ENCODE peak calls at places on chromosomes 6 and 20, in five cellular contexts. One of them, this sample, is unnamed.

GRCh38 chr6:56510984-56511531 is 131.6 kb downstream of the DST start:
- DNase-seq in CD4-positive, alpha-beta T cell: no peak
- DNase-seq in GM10248: no peak
- DNase-seq in HFF-Myc: no peak
- DNase-seq in GM13976: no peak
- DNase-seq in this sample: no peak

GRCh38 chr20:53688085-53688484 is 94.4 kb upstream of the ZNF217 start:
- DNase-seq in CD4-positive, alpha-beta T cell: no peak
- DNase-seq in GM10248: no peak
- DNase-seq in HFF-Myc: no peak
- DNase-seq in GM13976: no peak
- DNase-seq in this sample: no peak

GRCh38 chr20:37868998-37869861 is 33.7 kb upstream of the VSTM2L start:
- DNase-seq in CD4-positive, alpha-beta T cell: no peak
- DNase-seq in GM10248: peak
- DNase-seq in HFF-Myc: no peak
- DNase-seq in GM13976: peak
- DNase-seq in this sample: no peak

GRCh38 chr6:54248319-54248718 is 59.9 kb upstream of the TINAG start:
- DNase-seq in CD4-positive, alpha-beta T cell: no peak
- DNase-seq in GM10248: no peak
- DNase-seq in HFF-Myc: no peak
- DNase-seq in GM13976: no peak
- DNase-seq in this sample: no peak

GRCh38 chr6:149918151-149918905 is 4.6 kb downstream of the RAET1G start:
- DNase-seq in CD4-positive, alpha-beta T cell: no peak
- DNase-seq in GM10248: no peak
- DNase-seq in HFF-Myc: no peak
- DNase-seq in GM13976: no peak
- DNase-seq in this sample: no peak

GRCh38 chr20:52037370-52037769 is 154.2 kb downstream of the ZFP64 start:
- DNase-seq in CD4-positive, alpha-beta T cell: no peak
- DNase-seq in GM10248: no peak
- DNase-seq in HFF-Myc: no peak
- DNase-seq in GM13976: no peak
- DNase-seq in this sample: no peak

GRCh38 chr6:38808039-38808438 is 92.9 kb downstream of the DNAH8 start:
- DNase-seq in CD4-positive, alpha-beta T cell: no peak
- DNase-seq in GM10248: no peak
- DNase-seq in HFF-Myc: no peak
- DNase-seq in GM13976: no peak
- DNase-seq in this sample: no peak

GRCh38 chr20:43191946-43192847 is 2.5 kb upstream of the PTPRT start:
- DNase-seq in CD4-positive, alpha-beta T cell: no peak
- DNase-seq in GM10248: peak
- DNase-seq in HFF-Myc: no peak
- DNase-seq in GM13976: peak
- DNase-seq in this sample: peak

GRCh38 chr20:11457476-11457875 is 460.2 kb upstream of the BTBD3 start:
- DNase-seq in CD4-positive, alpha-beta T cell: no peak
- DNase-seq in GM10248: no peak
- DNase-seq in HFF-Myc: no peak
- DNase-seq in GM13976: no peak
- DNase-seq in this sample: no peak

GRCh38 chr6:20997143-20997792 is 463.0 kb downstream of the CDKAL1 start:
- DNase-seq in CD4-positive, alpha-beta T cell: no peak
- DNase-seq in GM10248: no peak
- DNase-seq in HFF-Myc: no peak
- DNase-seq in GM13976: peak
- DNase-seq in this sample: no peak

GRCh38 chr6:34414999-34415858 is 10.6 kb downstream of the RPS10 start:
- DNase-seq in CD4-positive, alpha-beta T cell: peak
- DNase-seq in GM10248: peak
- DNase-seq in HFF-Myc: no peak
- DNase-seq in GM13976: peak
- DNase-seq in this sample: peak

GRCh38 chr6:86756623-86757246 is 180.6 kb upstream of the HTR1E start:
- DNase-seq in CD4-positive, alpha-beta T cell: no peak
- DNase-seq in GM10248: no peak
- DNase-seq in HFF-Myc: no peak
- DNase-seq in GM13976: no peak
- DNase-seq in this sample: no peak

GRCh38 chr6:159880412-159880811 is 10.4 kb upstream of the MAS1 start:
- DNase-seq in CD4-positive, alpha-beta T cell: no peak
- DNase-seq in GM10248: no peak
- DNase-seq in HFF-Myc: no peak
- DNase-seq in GM13976: no peak
- DNase-seq in this sample: no peak

GRCh38 chr6:159887761-159888160 is 3.0 kb upstream of the MAS1 start:
- DNase-seq in CD4-positive, alpha-beta T cell: no peak
- DNase-seq in GM10248: no peak
- DNase-seq in HFF-Myc: no peak
- DNase-seq in GM13976: no peak
- DNase-seq in this sample: no peak

GRCh38 chr6:159887146-159887545 is 3.6 kb upstream of the MAS1 start:
- DNase-seq in CD4-positive, alpha-beta T cell: no peak
- DNase-seq in GM10248: no peak
- DNase-seq in HFF-Myc: no peak
- DNase-seq in GM13976: no peak
- DNase-seq in this sample: no peak

GRCh38 chr6:159886270-159886669 is 4.5 kb upstream of the MAS1 start:
- DNase-seq in CD4-positive, alpha-beta T cell: no peak
- DNase-seq in GM10248: no peak
- DNase-seq in HFF-Myc: no peak
- DNase-seq in GM13976: no peak
- DNase-seq in this sample: no peak

DNA sequence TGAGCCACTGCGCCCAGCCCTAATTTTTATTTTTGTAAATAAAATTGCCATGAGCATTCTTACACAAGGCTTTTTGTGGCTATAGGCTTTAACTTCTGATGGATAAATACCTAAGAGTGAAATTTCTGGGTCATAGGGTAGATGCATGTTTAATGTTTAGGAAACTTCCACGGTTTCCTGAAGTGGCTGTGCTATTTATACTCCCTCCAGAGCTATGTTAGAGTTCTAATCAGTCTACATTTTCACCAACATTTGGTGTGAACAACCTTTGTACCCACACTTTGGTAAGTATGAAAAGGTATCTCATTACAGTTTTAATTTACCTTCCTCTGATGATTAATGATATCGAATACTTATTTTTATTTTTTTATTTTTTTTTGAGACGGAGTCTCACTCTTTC is 6.1 kb upstream of the MAS1 start:
- DNase-seq in CD4-positive, alpha-beta T cell: no peak
- DNase-seq in GM10248: no peak
- DNase-seq in HFF-Myc: no peak
- DNase-seq in GM13976: no peak
- DNase-seq in this sample: no peak
- TF ChIP-seq CTCF in CD4-positive, alpha-beta T cell: no peak
- TF ChIP-seq CTCF in GM10248: no peak
- TF ChIP-seq CTCF in HFF-Myc: no peak
- TF ChIP-seq CTCF in GM13976: no peak
- TF ChIP-seq CTCF in this sample: no peak

GRCh38 chr20:32463642-32464400 is 105.7 kb downstream of the ASXL1 start:
- DNase-seq in CD4-positive, alpha-beta T cell: no peak
- DNase-seq in GM10248: no peak
- DNase-seq in HFF-Myc: no peak
- DNase-seq in GM13976: no peak
- DNase-seq in this sample: no peak

GRCh38 chr20:32462900-32463641 is 104.9 kb downstream of the ASXL1 start:
- DNase-seq in CD4-positive, alpha-beta T cell: no peak
- DNase-seq in GM10248: no peak
- DNase-seq in HFF-Myc: no peak
- DNase-seq in GM13976: no peak
- DNase-seq in this sample: no peak

GRCh38 chr20:32466739-32467505 is 108.8 kb downstream of the ASXL1 start:
- DNase-seq in CD4-positive, alpha-beta T cell: no peak
- DNase-seq in GM10248: no peak
- DNase-seq in HFF-Myc: no peak
- DNase-seq in GM13976: no peak
- DNase-seq in this sample: no peak

GRCh38 chr20:32464401-32465091 is 106.4 kb downstream of the ASXL1 start:
- DNase-seq in CD4-positive, alpha-beta T cell: no peak
- DNase-seq in GM10248: no peak
- DNase-seq in HFF-Myc: no peak
- DNase-seq in GM13976: no peak
- DNase-seq in this sample: no peak

GRCh38 chr20:32465092-32465900 is 107.2 kb downstream of the ASXL1 start:
- DNase-seq in CD4-positive, alpha-beta T cell: no peak
- DNase-seq in GM10248: no peak
- DNase-seq in HFF-Myc: peak
- DNase-seq in GM13976: no peak
- DNase-seq in this sample: no peak
- TF ChIP-seq CTCF in CD4-positive, alpha-beta T cell: no peak
- TF ChIP-seq CTCF in GM10248: no peak
- TF ChIP-seq CTCF in HFF-Myc: no peak
- TF ChIP-seq CTCF in GM13976: no peak
- TF ChIP-seq CTCF in this sample: no peak

GRCh38 chr6:152232494-152233151 is 404.5 kb downstream of the SYNE1 start:
- DNase-seq in CD4-positive, alpha-beta T cell: peak
- DNase-seq in GM10248: no peak
- DNase-seq in HFF-Myc: peak
- DNase-seq in GM13976: no peak
- DNase-seq in this sample: peak
- TF ChIP-seq CTCF in CD4-positive, alpha-beta T cell: no peak
- TF ChIP-seq CTCF in GM10248: no peak
- TF ChIP-seq CTCF in HFF-Myc: peak
- TF ChIP-seq CTCF in GM13976: no peak
- TF ChIP-seq CTCF in this sample: peak

GRCh38 chr6:30037182-30037788 is 23.8 kb upstream of the POLR1H start:
- DNase-seq in CD4-positive, alpha-beta T cell: no peak
- DNase-seq in GM10248: peak
- DNase-seq in HFF-Myc: no peak
- DNase-seq in GM13976: peak
- DNase-seq in this sample: no peak
- TF ChIP-seq CTCF in CD4-positive, alpha-beta T cell: peak
- TF ChIP-seq CTCF in GM10248: peak
- TF ChIP-seq CTCF in HFF-Myc: peak
- TF ChIP-seq CTCF in GM13976: peak
- TF ChIP-seq CTCF in this sample: peak

GRCh38 chr20:62369508-62370114 is 2.5 kb upstream of the LAMA5 start:
- DNase-seq in CD4-positive, alpha-beta T cell: no peak
- DNase-seq in GM10248: no peak
- DNase-seq in HFF-Myc: no peak
- DNase-seq in GM13976: no peak
- DNase-seq in this sample: no peak

GRCh38 chr20:62370115-62370806 is 3.1 kb upstream of the LAMA5 start:
- DNase-seq in CD4-positive, alpha-beta T cell: no peak
- DNase-seq in GM10248: peak
- DNase-seq in HFF-Myc: peak
- DNase-seq in GM13976: peak
- DNase-seq in this sample: peak

GRCh38 chr20:62367483-62368302 is 581 bp upstream of the LAMA5 start:
- DNase-seq in CD4-positive, alpha-beta T cell: no peak
- DNase-seq in GM10248: no peak
- DNase-seq in HFF-Myc: no peak
- DNase-seq in GM13976: no peak
- DNase-seq in this sample: peak

GRCh38 chr20:62368303-62368628 is 1.2 kb upstream of the LAMA5 start:
- DNase-seq in CD4-positive, alpha-beta T cell: no peak
- DNase-seq in GM10248: no peak
- DNase-seq in HFF-Myc: no peak
- DNase-seq in GM13976: no peak
- DNase-seq in this sample: no peak

GRCh38 chr20:62368629-62369507 is 1.8 kb upstream of the LAMA5 start:
- DNase-seq in CD4-positive, alpha-beta T cell: no peak
- DNase-seq in GM10248: no peak
- DNase-seq in HFF-Myc: no peak
- DNase-seq in GM13976: peak
- DNase-seq in this sample: peak
- TF ChIP-seq CTCF in CD4-positive, alpha-beta T cell: no peak
- TF ChIP-seq CTCF in GM10248: peak
- TF ChIP-seq CTCF in HFF-Myc: peak
- TF ChIP-seq CTCF in GM13976: peak
- TF ChIP-seq CTCF in this sample: peak

This sample was measured in activated CD8-positive, alpha-beta T cell treated with anti-CD3 and anti-CD28 coated beads for 36 hours.